ENCODE peak calls at places on chromosome 13, in four cellular contexts. R, U, C and O are unnamed samples.
A peak's percentile ranks its signal among the peaks of the same experiment; 100 is the strongest.

GRCh38 chr13:110405597-110406450 is 98.7 kb downstream of the COL4A2 start:
- DNase-seq in R (peak; percentile 11), U (no peak), C (peak; percentile 89), O (no peak)

GRCh38 chr13:52931913-52932312 is 83.5 kb upstream of the PCDH8 start:
- DNase-seq in R (no peak), U (no peak), C (no peak), O (no peak)

GRCh38 chr13:73722120-73722519 is 412.1 kb downstream of the KLF12 start:
- DNase-seq in R (no peak), U (peak; percentile 63), C (peak; percentile 77), O (no peak)

GRCh38 chr13:31088826-31089420 is 72.8 kb downstream of the HSPH1 start:
- DNase-seq in R (no peak), U (no peak), C (no peak), O (no peak)

GRCh38 chr13:40477623-40478608 is 188.5 kb downstream of the FOXO1 start:
- DNase-seq in R (no peak), U (peak; percentile 40), C (no peak), O (no peak)

GRCh38 chr13:72986197-72986596 is 72.6 kb upstream of the KLF5 start:
- DNase-seq in R (no peak), U (peak; percentile 49), C (no peak), O (no peak)

GRCh38 chr13:59532405-59532804 is 631.3 kb downstream of the DIAPH3 start:
- DNase-seq in R (no peak), U (peak; percentile 19), C (no peak), O (no peak)

GRCh38 chr13:36090592-36090991 is 40.6 kb downstream of the DCLK1 start:
- DNase-seq in R (no peak), U (peak; percentile 25), C (no peak), O (no peak)

GRCh38 chr13:86757236-86757978 is 913.8 kb upstream of the SLITRK5 start:
- DNase-seq in R (peak; percentile 31), U (peak; percentile 6), C (no peak), O (no peak)

GRCh38 chr13:37602743-37603381 is 4.3 kb upstream of the POSTN start:
- DNase-seq in R (no peak), U (no peak), C (peak; percentile 47), O (no peak)

GRCh38 chr13:30266751-30267150 is 40.6 kb downstream of the KATNAL1 start:
- DNase-seq in R (no peak), U (no peak), C (no peak), O (no peak)

GRCh38 chr13:97490702-97491307 is 56.8 kb downstream of the RAP2A start:
- DNase-seq in R (no peak), U (no peak), C (no peak), O (no peak)

GRCh38 chr13:33204130-33204927 is 81.2 kb downstream of the STARD13 start:
- DNase-seq in R (no peak), U (no peak), C (peak; percentile 90), O (no peak)

GRCh38 chr13:106350208-106350607 is 185.3 kb downstream of the EFNB2 start:
- DNase-seq in R (no peak), U (peak; percentile 33), C (no peak), O (no peak)

GRCh38 chr13:112442483-112443090 is 66.4 kb downstream of the SPACA7 start:
- DNase-seq in R (no peak), U (peak; percentile 16), C (peak; percentile 5), O (no peak)

GRCh38 chr13:39106216-39106995 is 68.2 kb downstream of the NHLRC3 start:
- DNase-seq in R (no peak), U (no peak), C (no peak), O (no peak)

GRCh38 chr13:41821195-41821594 is 139.7 kb downstream of the VWA8 start:
- DNase-seq in R (no peak), U (no peak), C (no peak), O (no peak)

GRCh38 chr13:110301606-110302131 is 5.3 kb downstream of the COL4A1 start:
- DNase-seq in R (no peak), U (peak; percentile 72), C (peak; percentile 90), O (no peak)

GRCh38 chr13:77509221-77509620 is 26.3 kb upstream of the SCEL start:
- DNase-seq in R (no peak), U (no peak), C (peak; percentile 8), O (no peak)

GRCh38 chr13:27132538-27132937 is 39.1 kb downstream of the USP12 start:
- DNase-seq in R (no peak), U (no peak), C (no peak), O (no peak)

GRCh38 chr13:24280722-24281121 is 28.7 kb upstream of the C1QTNF9 start:
- DNase-seq in R (no peak), U (no peak), C (peak; percentile 20), O (peak; percentile 30)

GRCh38 chr13:34853161-34853560 is 88.9 kb upstream of the NBEA start:
- DNase-seq in R (no peak), U (no peak), C (no peak), O (no peak)

GRCh38 chr13:98315466-98315865 is 138.4 kb upstream of the RNF113B start:
- DNase-seq in R (no peak), U (peak; percentile 64), C (peak; percentile 71), O (no peak)

GRCh38 chr13:106530907-106531520 is 4.4 kb downstream of the EFNB2 start:
- DNase-seq in R (no peak), U (peak; percentile 63), C (no peak), O (no peak)

GRCh38 chr13:26228080-26228479 is 6.0 kb upstream of the RNF6 start:
- DNase-seq in R (no peak), U (no peak), C (no peak), O (peak; percentile 4)

GRCh38 chr13:39451860-39452301 is 151.1 kb downstream of the LHFPL6 start:
- DNase-seq in R (no peak), U (no peak), C (peak; percentile 30), O (no peak)

GRCh38 chr13:27403252-27403678 is 21.2 kb upstream of the GTF3A start:
- DNase-seq in R (no peak), U (peak; percentile 63), C (peak; percentile 65), O (no peak)

GRCh38 chr13:28489536-28489935 is 5.4 kb downstream of the FLT1 start:
- DNase-seq in R (no peak), U (peak; percentile 35), C (peak; percentile 45), O (no peak)

GRCh38 chr13:29621841-29622240 is 26.4 kb upstream of the SLC7A1 start:
- DNase-seq in R (no peak), U (no peak), C (peak; percentile 33), O (no peak)

GRCh38 chr13:31951215-31951678 is 80.3 kb upstream of the FRY start:
- DNase-seq in R (peak; percentile 31), U (peak; percentile 19), C (peak; percentile 70), O (peak; percentile 18)

GRCh38 chr13:76383671-76384461 is 502.3 kb downstream of the KCTD12 start:
- DNase-seq in R (peak; percentile 57), U (peak; percentile 9), C (peak; percentile 94), O (peak; percentile 1)

GRCh38 chr13:102978168-102978567 is 88.0 kb downstream of the SLC10A2 start:
- DNase-seq in R (no peak), U (no peak), C (no peak), O (no peak)

GRCh38 chr13:102983496-102983895 is 82.7 kb downstream of the SLC10A2 start:
- DNase-seq in R (no peak), U (no peak), C (no peak), O (no peak)
- H3K27ac ChIP-seq in R (no peak overlapping the region), U (no peak overlapping the region), C (no peak overlapping the region), O (no peak overlapping the region)

GRCh38 chr13:44575741-44576395 is at the start of gene TSC22D1:
- DNase-seq in R (no peak), U (peak; percentile 57), C (peak; percentile 56), O (peak; percentile 29)

GRCh38 chr13:44573790-44574465 is 2.2 kb downstream of the TSC22D1 start:
- DNase-seq in R (no peak), U (peak; percentile 78), C (peak; percentile 67), O (no peak)

GRCh38 chr13:44574466-44574855 is 1.7 kb downstream of the TSC22D1 start:
- DNase-seq in R (no peak), U (no peak), C (peak; percentile 36), O (no peak)

GRCh38 chr13:44576396-44577235 is 486 bp upstream of the TSC22D1 start:
- DNase-seq in R (no peak), U (no peak), C (no peak), O (no peak)

GRCh38 chr13:44575035-44575434 is 1.1 kb downstream of the TSC22D1 start:
- DNase-seq in R (no peak), U (no peak), C (no peak), O (no peak)
- H3K27ac ChIP-seq in R (peak overlapping the region; percentile 99), U (no peak overlapping the region), C (peak overlapping the region; percentile 91), O (peak overlapping the region; percentile 95)

GRCh38 chr13:46632171-46632570 is 79.2 kb downstream of the LRCH1 start:
- DNase-seq in R (no peak), U (no peak), C (no peak), O (no peak)
- H3K27ac ChIP-seq in R (no peak overlapping the region), U (no peak overlapping the region), C (no peak overlapping the region), O (no peak overlapping the region)

DNA sequence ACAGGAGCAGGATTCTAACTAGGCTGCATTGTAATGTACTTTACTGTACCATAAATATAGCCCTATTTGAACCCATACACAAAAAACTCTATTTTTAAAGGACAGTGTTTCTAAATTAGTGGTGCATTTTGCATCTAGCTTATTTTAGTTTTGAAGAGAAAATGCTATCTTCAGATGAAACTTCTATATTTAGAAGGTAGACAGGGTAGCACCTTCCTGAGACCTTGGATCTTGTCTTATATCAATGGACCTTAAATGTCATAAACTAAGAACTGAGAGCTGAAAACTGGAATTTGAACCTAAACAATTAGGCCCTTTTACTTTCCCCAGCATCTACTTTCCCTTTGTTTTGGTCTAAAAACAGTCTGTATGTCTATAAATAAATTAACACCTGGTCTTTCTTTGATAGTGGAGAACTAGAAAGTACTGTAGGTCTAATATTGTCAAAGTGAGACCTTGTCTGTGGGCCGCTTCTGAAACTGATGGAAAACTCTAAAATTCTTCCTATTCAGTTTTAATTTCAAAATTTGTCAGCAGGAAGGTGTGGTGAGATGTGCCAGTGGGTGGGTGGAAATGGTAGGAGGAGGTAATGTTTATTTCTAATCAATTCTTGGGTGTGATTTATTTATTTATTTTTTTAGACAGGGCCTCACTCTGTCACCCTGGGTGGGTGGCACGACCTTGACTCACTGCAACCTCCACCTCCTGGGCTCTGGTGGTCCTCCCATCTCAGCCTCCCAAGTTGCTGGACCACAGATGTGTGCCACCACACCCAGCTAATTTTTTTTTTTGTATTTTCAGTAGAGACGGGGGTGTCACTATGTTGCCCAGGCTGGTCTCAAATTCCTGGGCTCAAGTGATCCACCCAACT is 10.1 kb downstream of the COG3 start:
- DNase-seq in R (no peak), U (no peak), C (no peak), O (no peak)
- H3K27ac ChIP-seq in R (no peak overlapping the region), U (no peak overlapping the region), C (no peak overlapping the region), O (no peak overlapping the region)

DNA sequence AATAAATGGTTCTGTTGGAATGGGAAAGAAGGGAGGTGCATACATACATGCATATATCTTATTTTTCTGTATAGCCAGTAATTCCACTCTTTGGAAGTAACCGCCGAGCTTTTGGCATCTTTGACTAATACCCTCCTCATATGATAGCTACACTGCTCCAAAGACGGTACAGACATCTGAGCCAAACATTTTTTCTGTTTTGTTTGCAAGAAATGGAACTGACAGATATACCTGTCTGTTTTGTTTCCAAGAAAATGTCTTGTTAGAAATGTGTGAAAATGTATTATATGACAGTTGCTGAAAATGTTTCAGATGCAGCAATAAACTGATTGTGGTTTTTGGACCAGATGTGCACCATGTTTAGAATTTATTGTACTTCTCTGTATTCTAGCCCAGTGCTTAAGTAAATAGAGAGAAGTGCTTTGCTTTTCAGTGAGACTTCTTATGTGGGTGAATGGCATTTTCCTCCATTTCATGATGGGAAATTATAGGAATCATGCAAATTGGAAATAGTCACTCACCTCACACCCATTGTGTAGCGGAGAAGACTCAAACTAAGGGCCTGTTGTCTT is 396.9 kb downstream of the KCNRG start:
- DNase-seq in R (no peak), U (no peak), C (peak; percentile 36), O (no peak)
- H3K27ac ChIP-seq in R (no peak overlapping the region), U (no peak overlapping the region), C (peak overlapping the region; percentile 42), O (no peak overlapping the region)